ENCODE peak calls at places on chromosomes 4 and X, in four cellular contexts. One of them, this sample, is unnamed.

GRCh38 chr4:184850431-184851199 is 24.8 kb upstream of the ACSL1 start:
- DNase-seq in H9: no peak
- DNase-seq in H1: no peak
- DNase-seq in IMR-90: no peak
- DNase-seq in this sample: no peak

GRCh38 chrX:111511477-111511876 is at the start of gene SERTM2:
- DNase-seq in H9: peak
- DNase-seq in IMR-90: peak
- DNase-seq in H1: no peak
- DNase-seq in this sample: peak

GRCh38 chr4:113979157-113979972 is at the start of gene ARSJ:
- DNase-seq in H9: peak
- DNase-seq in IMR-90: peak
- DNase-seq in H1: peak
- DNase-seq in this sample: peak

GRCh38 chr4:185730849-185731608 is 81.0 kb downstream of the SORBS2 start:
- DNase-seq in H9: no peak
- DNase-seq in IMR-90: no peak
- DNase-seq in H1: no peak
- DNase-seq in this sample: no peak

GRCh38 chr4:84597450-84597849 is 14.5 kb downstream of the CDS1 start:
- DNase-seq in IMR-90: no peak
- DNase-seq in H9: no peak
- DNase-seq in H1: no peak
- DNase-seq in this sample: peak

GRCh38 chr4:56653461-56654237 is 27.4 kb downstream of the HOPX start:
- DNase-seq in H9: no peak
- DNase-seq in IMR-90: no peak
- DNase-seq in H1: no peak
- DNase-seq in this sample: no peak

GRCh38 chr4:188196134-188196735 is 57.0 kb downstream of the TRIML1 start:
- DNase-seq in H9: peak
- DNase-seq in IMR-90: no peak
- DNase-seq in H1: no peak
- DNase-seq in this sample: peak

GRCh38 chrX:110341189-110342035 is 17.2 kb upstream of the RTL9 start:
- DNase-seq in IMR-90: peak
- DNase-seq in H1: no peak
- DNase-seq in H9: no peak
- DNase-seq in this sample: peak

GRCh38 chr4:173766231-173766630 is 236.2 kb upstream of the HAND2 start:
- DNase-seq in H1: no peak
- DNase-seq in IMR-90: peak
- DNase-seq in H9: no peak
- DNase-seq in this sample: no peak

GRCh38 chr4:130393246-130394041 is 1297.5 kb downstream of the C4orf33 start:
- DNase-seq in IMR-90: peak
- DNase-seq in H9: no peak
- DNase-seq in H1: no peak
- DNase-seq in this sample: no peak

GRCh38 chr4:153471691-153472080 is 5.5 kb downstream of the TMEM131L start:
- DNase-seq in H9: no peak
- DNase-seq in H1: no peak
- DNase-seq in IMR-90: no peak
- DNase-seq in this sample: no peak

GRCh38 chr4:155900402-155900801 is 3.1 kb upstream of the TDO2 start:
- DNase-seq in H9: no peak
- DNase-seq in H1: no peak
- DNase-seq in IMR-90: peak
- DNase-seq in this sample: peak

GRCh38 chr4:93072292-93072691 is 756.3 kb upstream of the ATOH1 start:
- DNase-seq in H1: no peak
- DNase-seq in IMR-90: no peak
- DNase-seq in H9: no peak
- DNase-seq in this sample: no peak

GRCh38 chrX:135112096-135112729 is 8.1 kb downstream of the ETDB start:
- DNase-seq in H9: peak
- DNase-seq in IMR-90: peak
- DNase-seq in H1: no peak
- DNase-seq in this sample: peak

DNA sequence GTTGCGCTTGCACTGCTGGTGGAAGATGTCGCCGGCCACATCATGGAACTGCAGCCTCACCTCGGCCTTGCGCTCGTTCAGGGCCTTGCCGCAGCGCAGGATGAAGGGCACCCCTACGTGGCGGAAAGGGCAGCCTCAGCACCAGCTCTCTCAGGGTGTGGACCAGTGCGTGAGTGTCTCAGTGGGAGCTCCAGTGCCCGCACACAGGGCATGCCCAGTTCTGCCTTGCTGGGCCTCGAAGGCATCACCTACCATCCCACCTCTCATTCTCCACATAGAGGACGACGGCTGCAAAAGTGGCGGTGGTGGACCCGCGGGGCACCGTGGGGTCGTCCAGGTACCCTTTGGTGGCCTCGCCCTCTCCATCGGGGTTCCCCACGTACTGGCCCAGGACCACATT is 14.0 kb downstream of the G6PD start:
- DNase-seq in IMR-90: no peak
- DNase-seq in H9: no peak
- DNase-seq in H1: no peak
- DNase-seq in this sample: no peak
- H3K23ac ChIP-seq in IMR-90: no peak
- H3K23ac ChIP-seq in H9: no peak
- H3K23ac ChIP-seq in H1: no peak
- H3K23ac ChIP-seq in this sample: no peak

GRCh38 chrX:65589304-65589703 is 54.7 kb upstream of the LAS1L start:
- DNase-seq in IMR-90: no peak
- DNase-seq in H9: no peak
- DNase-seq in H1: no peak
- DNase-seq in this sample: no peak

GRCh38 chrX:65586491-65586890 is 51.9 kb upstream of the LAS1L start:
- DNase-seq in H1: no peak
- DNase-seq in IMR-90: peak
- DNase-seq in H9: no peak
- DNase-seq in this sample: no peak

GRCh38 chrX:65587616-65588526 is 53.3 kb upstream of the LAS1L start:
- DNase-seq in H1: no peak
- DNase-seq in H9: no peak
- DNase-seq in IMR-90: peak
- DNase-seq in this sample: no peak

GRCh38 chrX:65591206-65591605 is 56.6 kb upstream of the LAS1L start:
- DNase-seq in IMR-90: no peak
- DNase-seq in H1: no peak
- DNase-seq in H9: no peak
- DNase-seq in this sample: no peak

DNA sequence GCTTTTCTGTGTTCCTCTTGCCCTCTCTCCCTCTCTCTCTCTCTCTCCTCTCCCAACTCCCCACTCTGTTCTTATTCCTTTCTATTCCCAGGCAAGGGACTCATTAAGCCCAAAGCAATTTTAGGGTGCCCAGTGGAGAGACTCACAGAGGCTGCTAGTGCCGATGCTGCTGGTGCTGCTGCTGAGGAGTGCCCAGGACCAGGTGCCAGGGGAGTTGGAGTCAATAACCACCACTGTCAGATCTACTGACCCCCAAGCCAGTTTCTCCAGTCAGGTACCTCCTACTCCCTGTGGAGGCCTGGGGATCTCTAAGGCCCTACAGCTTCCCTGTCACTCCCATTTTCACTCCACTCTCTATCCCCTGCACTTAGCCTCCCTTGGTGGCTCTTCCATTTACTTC is 54.2 kb upstream of the LAS1L start:
- DNase-seq in H9: no peak
- DNase-seq in IMR-90: no peak
- DNase-seq in H1: no peak
- DNase-seq in this sample: no peak
- H4K8ac ChIP-seq in H9: no peak
- H4K8ac ChIP-seq in IMR-90: peak
- H4K8ac ChIP-seq in H1: no peak
- H4K8ac ChIP-seq in this sample: no peak

DNA sequence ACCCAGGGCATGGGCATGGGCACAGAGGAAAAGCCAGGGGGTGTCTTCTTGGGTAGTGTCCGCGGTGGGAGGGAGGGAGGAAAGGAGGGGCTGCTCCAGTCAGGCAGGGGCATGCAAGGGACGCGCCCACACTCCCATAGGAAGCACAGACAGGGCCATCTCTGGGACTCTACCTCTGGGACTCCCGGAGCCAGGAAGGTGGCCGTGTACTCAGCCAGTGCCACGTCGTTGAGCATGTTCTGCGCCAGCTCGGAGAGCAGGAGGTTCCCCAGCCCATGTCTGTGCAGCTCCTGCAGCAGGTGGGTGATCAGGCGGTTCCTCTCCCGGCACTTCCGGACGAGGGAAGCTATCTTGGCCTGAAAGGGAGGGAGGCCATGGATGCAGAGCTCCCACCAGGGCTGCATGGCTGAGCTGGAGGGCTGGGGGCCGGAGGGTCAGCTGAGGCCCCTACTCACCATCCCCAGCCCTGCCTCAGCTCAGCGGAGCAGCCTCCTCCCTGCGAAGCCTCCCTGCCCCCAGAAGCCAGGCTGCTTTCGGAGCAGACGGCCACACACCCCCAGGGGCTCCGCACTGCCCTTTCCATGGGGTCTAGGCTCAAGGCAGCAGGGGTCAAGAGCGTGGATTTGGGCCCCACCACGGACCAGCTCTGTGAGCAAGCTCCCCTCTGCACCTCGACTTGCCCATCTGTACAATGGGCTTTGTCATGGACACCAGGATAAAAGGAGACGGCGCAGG is 44.6 kb downstream of the C4orf50 start:
- DNase-seq in IMR-90: no peak
- DNase-seq in H9: no peak
- DNase-seq in H1: no peak
- DNase-seq in this sample: no peak
- H3K23ac ChIP-seq in IMR-90: no peak
- H3K23ac ChIP-seq in H9: no peak
- H3K23ac ChIP-seq in H1: no peak
- H3K23ac ChIP-seq in this sample: no peak

DNA sequence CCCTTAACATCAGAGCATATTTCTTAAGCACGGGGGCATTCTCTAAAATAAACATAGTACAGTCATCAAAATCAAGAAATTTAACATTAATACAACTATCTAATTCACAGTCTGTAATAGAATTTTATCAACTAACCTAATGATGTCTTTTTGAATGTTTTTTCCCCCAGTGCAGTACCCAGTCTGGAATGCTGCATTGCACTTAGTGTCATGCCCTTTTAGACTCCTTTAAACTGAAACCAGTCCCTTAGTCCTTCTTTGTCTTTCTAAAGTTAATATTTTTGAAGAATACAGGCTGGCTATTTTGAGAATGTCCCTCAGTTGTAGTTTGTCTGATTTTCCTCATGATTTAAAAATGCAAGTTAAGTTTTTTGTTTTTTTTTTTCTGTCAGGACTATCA is 9.5 kb downstream of the ENPEP start:
- DNase-seq in H9: no peak
- DNase-seq in H1: no peak
- DNase-seq in IMR-90: no peak
- DNase-seq in this sample: no peak
- H4K8ac ChIP-seq in H9: no peak
- H4K8ac ChIP-seq in H1: no peak
- H4K8ac ChIP-seq in IMR-90: no peak
- H4K8ac ChIP-seq in this sample: no peak

GRCh38 chr4:164989464-164989863 is 12.0 kb upstream of the TRIM61 start:
- DNase-seq in H9: no peak
- DNase-seq in H1: no peak
- DNase-seq in IMR-90: no peak
- DNase-seq in this sample: no peak
- H3K23ac ChIP-seq in H9: no peak
- H3K23ac ChIP-seq in H1: no peak
- H3K23ac ChIP-seq in IMR-90: no peak
- H3K23ac ChIP-seq in this sample: no peak

GRCh38 chrX:680062-680461 is 49.5 kb downstream of the SHOX start:
- DNase-seq in H9: no peak
- DNase-seq in IMR-90: no peak
- DNase-seq in H1: no peak
- DNase-seq in this sample: no peak
- H4K8ac ChIP-seq in H9: no peak
- H4K8ac ChIP-seq in IMR-90: no peak
- H4K8ac ChIP-seq in H1: no peak
- H4K8ac ChIP-seq in this sample: no peak

GRCh38 chr4:1052231-1052671 is 40.8 kb downstream of the FGFRL1 start:
- DNase-seq in H1: no peak
- DNase-seq in H9: peak
- DNase-seq in IMR-90: no peak
- DNase-seq in this sample: no peak

GRCh38 chr4:1048781-1049590 is 37.6 kb downstream of the FGFRL1 start:
- DNase-seq in H9: peak
- DNase-seq in IMR-90: no peak
- DNase-seq in H1: no peak
- DNase-seq in this sample: no peak

GRCh38 chr4:1051472-1051871 is 40.0 kb downstream of the FGFRL1 start:
- DNase-seq in IMR-90: no peak
- DNase-seq in H1: no peak
- DNase-seq in H9: peak
- DNase-seq in this sample: no peak

GRCh38 chr4:1049591-1049905 is 38.1 kb downstream of the FGFRL1 start:
- DNase-seq in H9: peak
- DNase-seq in IMR-90: no peak
- DNase-seq in H1: no peak
- DNase-seq in this sample: no peak

GRCh38 chr4:1050486-1051213 is 39.2 kb downstream of the FGFRL1 start:
- DNase-seq in H1: no peak
- DNase-seq in IMR-90: no peak
- DNase-seq in H9: peak
- DNase-seq in this sample: peak
- H3K23ac ChIP-seq in H1: no peak
- H3K23ac ChIP-seq in IMR-90: no peak
- H3K23ac ChIP-seq in H9: no peak
- H3K23ac ChIP-seq in this sample: no peak

GRCh38 chr4:724131-724530 is 18.5 kb downstream of the PCGF3 start:
- DNase-seq in H1: no peak
- DNase-seq in H9: no peak
- DNase-seq in IMR-90: no peak
- DNase-seq in this sample: no peak

GRCh38 chr4:725368-726234 is 20.0 kb downstream of the PCGF3 start:
- DNase-seq in IMR-90: no peak
- DNase-seq in H9: no peak
- DNase-seq in H1: no peak
- DNase-seq in this sample: no peak

GRCh38 chr4:727576-727975 is 21.9 kb downstream of the PCGF3 start:
- DNase-seq in IMR-90: no peak
- DNase-seq in H1: no peak
- DNase-seq in H9: no peak
- DNase-seq in this sample: no peak

GRCh38 chr4:726816-727215 is 21.2 kb downstream of the PCGF3 start:
- DNase-seq in H9: no peak
- DNase-seq in H1: no peak
- DNase-seq in IMR-90: no peak
- DNase-seq in this sample: no peak

GRCh38 chr4:726235-726787 is 20.7 kb downstream of the PCGF3 start:
- DNase-seq in H9: no peak
- DNase-seq in H1: no peak
- DNase-seq in IMR-90: peak
- DNase-seq in this sample: no peak
- H4K8ac ChIP-seq in H9: no peak
- H4K8ac ChIP-seq in H1: no peak
- H4K8ac ChIP-seq in IMR-90: no peak
- H4K8ac ChIP-seq in this sample: no peak